ENCODE peak calls at places on chromosomes 3 and 15, in eight cellular contexts. E is upper lobe of left lung, R is AG04450, F is GM12878, P is thyroid gland, T is tibial artery, V is heart right ventricle, C is fibroblast of lung. K is an unnamed sample.

GRCh38 chr3:173253471-173253870 is 112.4 kb upstream of the SPATA16 start:
- DNase-seq in C (no peak), V (no peak), F (no peak), E (no peak), T (no peak), P (no peak), R (no peak), K (no peak)

GRCh38 chr15:99187886-99188285 is 61.5 kb downstream of the TTC23 start:
- DNase-seq in F (no peak), V (no peak), E (no peak), P (no peak), C (peak; percentile 39), T (no peak), R (no peak), K (no peak)

GRCh38 chr15:69561071-69561784 is 108.6 kb downstream of the RPLP1 start:
- DNase-seq in R (no peak), C (no peak), E (no peak), V (no peak), P (no peak), F (no peak), T (no peak), K (no peak)

GRCh38 chr15:52334491-52335160 is 39.0 kb upstream of the MYO5C start:
- DNase-seq in R (no peak), T (no peak), F (no peak), P (no peak), E (no peak), C (peak; percentile 29), V (no peak), K (no peak)

GRCh38 chr3:197545111-197545510 is 10.7 kb downstream of the BDH1 start:
- DNase-seq in C (no peak), F (no peak), E (no peak), P (no peak), V (no peak), R (no peak), T (no peak), K (no peak)

GRCh38 chr3:124463234-124463633 is 267.0 kb upstream of the UMPS start:
- DNase-seq in V (no peak), C (no peak), F (no peak), P (no peak), E (no peak), T (no peak), R (no peak), K (no peak)

GRCh38 chr15:76468722-76469121 is 132.1 kb downstream of the ISL2 start:
- DNase-seq in V (no peak), C (no peak), P (no peak), T (no peak), R (no peak), E (no peak), F (no peak), K (no peak)

GRCh38 chr15:31606942-31607497 is 280.4 kb downstream of the KLF13 start:
- DNase-seq in C (no peak), R (no peak), F (no peak), T (no peak), V (no peak), P (peak; percentile 35), E (no peak), K (no peak)

GRCh38 chr3:61624300-61624699 is 62.9 kb downstream of the PTPRG start:
- DNase-seq in P (no peak), C (no peak), T (no peak), E (no peak), V (no peak), F (no peak), R (no peak), K (no peak)

GRCh38 chr3:61626484-61626883 is 65.1 kb downstream of the PTPRG start:
- DNase-seq in V (no peak), C (no peak), R (no peak), P (no peak), E (no peak), T (no peak), F (no peak), K (no peak)

GRCh38 chr3:61628636-61629035 is 67.3 kb downstream of the PTPRG start:
- DNase-seq in E (no peak), C (no peak), P (no peak), V (no peak), T (no peak), R (no peak), F (no peak), K (no peak)

GRCh38 chr3:61627768-61628185 is 66.4 kb downstream of the PTPRG start:
- DNase-seq in P (peak; percentile 23), R (peak; percentile 79), V (no peak), C (peak; percentile 91), E (no peak), T (no peak), F (no peak), K (no peak)

DNA sequence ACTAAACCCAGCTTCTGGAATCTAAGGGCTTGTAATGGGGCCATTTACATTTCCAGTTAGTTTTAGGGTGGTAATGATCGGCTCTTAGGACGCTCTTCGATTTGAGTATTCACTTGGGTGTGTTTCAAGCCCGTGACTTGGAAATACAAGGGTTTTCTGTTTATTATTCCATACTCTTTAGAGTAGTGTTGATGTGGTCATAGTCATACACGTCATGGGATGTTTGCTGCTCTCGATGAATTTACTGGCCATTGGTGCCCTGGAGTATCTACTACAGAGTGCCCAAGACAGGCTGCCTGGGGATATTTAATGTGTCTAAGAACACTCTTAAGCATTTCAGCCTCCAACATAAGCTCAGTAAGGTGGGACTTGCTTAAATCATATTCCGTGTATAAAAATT is 64.1 kb downstream of the PTPRG start:
- DNase-seq in V (no peak), P (no peak), T (no peak), F (no peak), E (no peak), C (no peak), R (no peak), K (no peak)
- TF ChIP-seq CTCF in V (no peak), P (no peak), T (no peak), F (no peak), E (no peak), C (no peak), R (no peak), K (no peak)

GRCh38 chr15:68028137-68028771 is 25.9 kb upstream of the PIAS1 start:
- DNase-seq in V (no peak), E (no peak), F (no peak), R (no peak), T (no peak), P (no peak), C (peak; percentile 43), K (no peak)
- H3K27ac ChIP-seq in V (no peak overlapping the region), E (no peak overlapping the region), F (no peak overlapping the region), R (no peak overlapping the region), T (no peak overlapping the region), P (no peak overlapping the region), C (no peak overlapping the region), K (no peak overlapping the region)

GRCh38 chr3:14870564-14871060 is 51.9 kb downstream of the FGD5 start:
- DNase-seq in R (no peak), C (no peak), P (no peak), T (no peak), V (no peak), F (no peak), E (no peak), K (no peak)
- H3K27me3 ChIP-seq in R (peaks cover 5% of the 10 kb centered on the region), C (no peaks in the 10 kb centered on the region), P (no peaks in the 10 kb centered on the region), T (no peaks in the 10 kb centered on the region), V (no peaks in the 10 kb centered on the region), F (no peaks in the 10 kb centered on the region), E (no peaks in the 10 kb centered on the region), K (peaks cover 12% of the 10 kb centered on the region)

GRCh38 chr3:188685789-188686188 is 486.0 kb upstream of the TPRG1 start:
- DNase-seq in R (no peak), C (no peak), T (no peak), P (no peak), V (no peak), E (no peak), F (no peak), K (no peak)

GRCh38 chr3:188690076-188690475 is 481.7 kb upstream of the TPRG1 start:
- DNase-seq in V (no peak), E (no peak), R (no peak), T (no peak), P (no peak), F (no peak), C (no peak), K (no peak)

GRCh38 chr3:188689101-188689574 is 482.6 kb upstream of the TPRG1 start:
- DNase-seq in E (no peak), T (peak; percentile 33), P (no peak), F (no peak), V (no peak), R (no peak), C (peak; percentile 72), K (no peak)

GRCh38 chr3:188686319-188686718 is 485.5 kb upstream of the TPRG1 start:
- DNase-seq in C (no peak), V (no peak), P (no peak), T (no peak), E (no peak), F (no peak), R (no peak), K (no peak)

GRCh38 chr3:188687389-188687788 is 484.4 kb upstream of the TPRG1 start:
- DNase-seq in P (peak; percentile 29), V (no peak), F (no peak), T (no peak), E (no peak), C (peak; percentile 87), R (no peak), K (no peak)
- TF ChIP-seq CTCF in P (no peak), V (no peak), F (no peak), T (no peak), E (no peak), C (peak; percentile 29), R (peak; percentile 44), K (no peak)

DNA sequence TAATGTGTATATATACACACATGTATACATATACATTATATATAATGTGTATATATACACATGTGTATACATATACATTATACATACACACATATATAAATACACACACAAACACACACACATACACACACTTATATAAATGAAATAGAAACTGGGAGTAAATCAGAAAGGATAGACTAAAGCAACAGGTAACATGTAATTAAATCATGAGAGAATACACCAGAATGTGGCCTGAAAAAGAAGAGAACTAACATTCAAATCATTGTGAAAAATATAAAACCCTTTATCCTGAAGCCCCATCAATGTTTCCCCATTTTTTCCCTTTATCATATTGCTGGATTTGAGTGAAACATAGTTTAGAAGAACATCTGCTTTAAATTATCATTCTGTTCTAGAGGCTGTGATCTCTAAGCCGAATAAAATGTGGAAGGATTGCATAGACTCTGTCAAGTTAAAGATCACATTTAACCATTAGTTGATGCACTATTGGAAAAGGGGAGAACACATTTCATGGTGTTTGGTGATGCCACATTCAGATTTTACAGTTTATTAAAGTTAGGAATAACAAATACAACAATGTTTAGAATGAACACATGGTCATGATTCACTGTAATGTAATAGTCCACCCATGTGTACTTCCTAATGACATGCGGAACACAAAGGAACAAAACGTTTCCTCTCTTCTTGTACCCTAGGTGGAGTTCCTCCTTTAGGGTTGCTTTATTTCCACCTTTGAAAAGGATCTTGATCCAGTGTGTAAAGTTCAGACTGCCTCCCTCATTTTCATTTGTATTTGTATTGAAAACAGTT is 12.5 kb upstream of the THRB start:
- DNase-seq in T (no peak), V (no peak), P (no peak), F (no peak), E (no peak), C (no peak), R (no peak), K (no peak)
- H3K27ac ChIP-seq in T (no peak overlapping the region), V (no peak overlapping the region), P (no peak overlapping the region), F (no peak overlapping the region), E (no peak overlapping the region), C (peak overlapping the region; percentile 23), R (no peak overlapping the region), K (no peak overlapping the region)

K was measured in esophagus squamous epithelium.